ENCODE peak calls at places on chromosomes 12 and 14, in four cellular contexts. One of them, this sample, is unnamed.

GRCh38 chr12:26275313-26276257 is 80.2 kb downstream of the SSPN start:
- DNase-seq in endodermal cell: no peak
- DNase-seq in psoas muscle: no peak
- DNase-seq in heart left ventricle: no peak
- DNase-seq in this sample: no peak

GRCh38 chr14:51609987-51610283 is 41.8 kb upstream of the FRMD6 start:
- DNase-seq in endodermal cell: no peak
- DNase-seq in psoas muscle: no peak
- DNase-seq in heart left ventricle: no peak
- DNase-seq in this sample: no peak

GRCh38 chr12:89542912-89543592 is 17.2 kb upstream of the POC1B start:
- DNase-seq in endodermal cell: peak; percentile 93
- DNase-seq in psoas muscle: peak; percentile 31
- DNase-seq in heart left ventricle: peak; percentile 52
- DNase-seq in this sample: peak; percentile 73

GRCh38 chr14:97442363-97442762 is 645.2 kb downstream of the VRK1 start:
- DNase-seq in endodermal cell: no peak
- DNase-seq in psoas muscle: no peak
- DNase-seq in heart left ventricle: no peak
- DNase-seq in this sample: no peak

GRCh38 chr12:123113038-123113437 is 37.9 kb downstream of the PITPNM2 start:
- DNase-seq in endodermal cell: peak; percentile 47
- DNase-seq in psoas muscle: no peak
- DNase-seq in heart left ventricle: no peak
- DNase-seq in this sample: no peak

GRCh38 chr12:89906824-89907223 is 198.2 kb upstream of the ATP2B1 start:
- DNase-seq in endodermal cell: no peak
- DNase-seq in psoas muscle: no peak
- DNase-seq in heart left ventricle: no peak
- DNase-seq in this sample: no peak

GRCh38 chr12:40854669-40855068 is 162.4 kb downstream of the CNTN1 start:
- DNase-seq in endodermal cell: no peak
- DNase-seq in psoas muscle: no peak
- DNase-seq in heart left ventricle: no peak
- DNase-seq in this sample: no peak

GRCh38 chr14:102629700-102630365 is 37.4 kb downstream of the RCOR1 start:
- DNase-seq in endodermal cell: peak; percentile 64
- DNase-seq in psoas muscle: no peak
- DNase-seq in heart left ventricle: no peak
- DNase-seq in this sample: no peak

GRCh38 chr14:50675597-50675996 is 7.5 kb upstream of the SAV1 start:
- DNase-seq in endodermal cell: no peak
- DNase-seq in psoas muscle: no peak
- DNase-seq in heart left ventricle: no peak
- DNase-seq in this sample: no peak

GRCh38 chr12:108667349-108667748 is 33.7 kb upstream of the SELPLG start:
- DNase-seq in endodermal cell: no peak
- DNase-seq in psoas muscle: no peak
- DNase-seq in heart left ventricle: no peak
- DNase-seq in this sample: no peak

GRCh38 chr12:19530631-19531020 is 91.3 kb downstream of the AEBP2 start:
- DNase-seq in endodermal cell: no peak
- DNase-seq in psoas muscle: no peak
- DNase-seq in heart left ventricle: no peak
- DNase-seq in this sample: no peak

GRCh38 chr14:64147126-64147790 is 146.9 kb downstream of the ESR2 start:
- DNase-seq in endodermal cell: no peak
- DNase-seq in psoas muscle: no peak
- DNase-seq in heart left ventricle: no peak
- DNase-seq in this sample: no peak

DNA sequence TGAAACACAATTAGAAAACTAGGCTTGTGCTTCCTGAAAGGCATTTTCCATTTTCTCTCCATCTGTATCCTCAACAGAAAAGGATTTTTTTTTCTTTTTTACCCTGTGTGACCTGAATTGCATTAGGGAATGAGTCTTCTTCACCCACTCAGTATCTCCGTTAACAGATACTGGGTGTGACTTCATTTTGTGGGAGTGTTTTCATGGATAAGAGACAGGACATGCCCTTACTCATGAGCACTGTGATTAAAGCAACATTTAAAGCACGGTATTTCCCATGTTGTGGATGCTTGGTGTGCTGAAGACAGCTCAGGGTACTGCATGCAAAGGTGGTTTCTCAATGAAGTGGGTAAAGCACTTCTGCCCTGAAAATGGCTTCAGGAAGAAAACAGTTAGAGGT is 1397.3 kb upstream of the TMEM132C start:
- DNase-seq in endodermal cell: no peak
- DNase-seq in psoas muscle: no peak
- DNase-seq in heart left ventricle: no peak
- DNase-seq in this sample: no peak
- H3K27me3 ChIP-seq in endodermal cell: no peaks in the 10 kb centered on the region
- H3K27me3 ChIP-seq in psoas muscle: no peaks in the 10 kb centered on the region
- H3K27me3 ChIP-seq in heart left ventricle: no peaks in the 10 kb centered on the region
- H3K27me3 ChIP-seq in this sample: no peaks in the 10 kb centered on the region

GRCh38 chr14:95664046-95664445 is 22.2 kb upstream of the TCL1B start:
- DNase-seq in endodermal cell: no peak
- DNase-seq in psoas muscle: no peak
- DNase-seq in heart left ventricle: no peak
- DNase-seq in this sample: no peak
- H3K4me1 ChIP-seq in endodermal cell: peaks cover 5% of the 10 kb centered on the region
- H3K4me1 ChIP-seq in psoas muscle: no peaks in the 10 kb centered on the region
- H3K4me1 ChIP-seq in heart left ventricle: no peaks in the 10 kb centered on the region
- H3K4me1 ChIP-seq in this sample: peaks cover 4% of the 10 kb centered on the region

GRCh38 chr12:131468206-131468605 is 242.7 kb upstream of the SFSWAP start:
- DNase-seq in endodermal cell: peak; percentile 42
- DNase-seq in psoas muscle: no peak
- DNase-seq in heart left ventricle: no peak
- DNase-seq in this sample: no peak
- H3K36me3 ChIP-seq in endodermal cell: no peaks in the 10 kb centered on the region
- H3K36me3 ChIP-seq in psoas muscle: no peaks in the 10 kb centered on the region
- H3K36me3 ChIP-seq in heart left ventricle: no peaks in the 10 kb centered on the region
- H3K36me3 ChIP-seq in this sample: no peaks in the 10 kb centered on the region

GRCh38 chr12:15372313-15372712 is 50.0 kb downstream of the PTPRO start:
- DNase-seq in endodermal cell: no peak
- DNase-seq in psoas muscle: no peak
- DNase-seq in heart left ventricle: no peak
- DNase-seq in this sample: no peak
- H3K27me3 ChIP-seq in endodermal cell: peaks cover 8% of the 10 kb centered on the region
- H3K27me3 ChIP-seq in psoas muscle: no peaks in the 10 kb centered on the region
- H3K27me3 ChIP-seq in heart left ventricle: no peaks in the 10 kb centered on the region
- H3K27me3 ChIP-seq in this sample: no peaks in the 10 kb centered on the region

GRCh38 chr14:90523544-90523943 is 126.7 kb downstream of the CALM1 start:
- DNase-seq in endodermal cell: no peak
- DNase-seq in psoas muscle: no peak
- DNase-seq in heart left ventricle: peak; percentile 10
- DNase-seq in this sample: no peak
- H3K4me1 ChIP-seq in endodermal cell: no peaks in the 10 kb centered on the region
- H3K4me1 ChIP-seq in psoas muscle: peaks cover 21% of the 10 kb centered on the region
- H3K4me1 ChIP-seq in heart left ventricle: peaks cover 48% of the 10 kb centered on the region
- H3K4me1 ChIP-seq in this sample: no peaks in the 10 kb centered on the region

This sample was measured in HAP-1.